ENCODE peak calls at places on chromosomes 6 and 20, in four cellular contexts. One of them, this sample, is unnamed.

GRCh38 chr20:2139736-2140135 is 38.1 kb downstream of the STK35 start:
- DNase-seq in K562: no peak
- DNase-seq in HEK293T: no peak
- DNase-seq in GM12878: no peak
- DNase-seq in this sample: no peak

GRCh38 chr6:47392251-47392650 is 82.5 kb upstream of the TNFRSF21 start:
- DNase-seq in GM12878: no peak
- DNase-seq in K562: no peak
- DNase-seq in HEK293T: no peak
- DNase-seq in this sample: no peak

GRCh38 chr6:72702421-72702820 is 80.6 kb downstream of the KCNQ5 start:
- DNase-seq in HEK293T: no peak
- DNase-seq in K562: no peak
- DNase-seq in GM12878: no peak
- DNase-seq in this sample: no peak

GRCh38 chr6:145836767-145837166 is 22.2 kb upstream of the FBXO30 start:
- DNase-seq in GM12878: no peak
- DNase-seq in HEK293T: no peak
- DNase-seq in K562: no peak
- DNase-seq in this sample: no peak

GRCh38 chr20:44017905-44018683 is 103.4 kb downstream of the TOX2 start:
- DNase-seq in K562: no peak
- DNase-seq in HEK293T: peak
- DNase-seq in GM12878: no peak
- DNase-seq in this sample: no peak

GRCh38 chr6:167401525-167402194 is 76.8 kb downstream of the TTLL2 start:
- DNase-seq in GM12878: no peak
- DNase-seq in K562: no peak
- DNase-seq in HEK293T: no peak
- DNase-seq in this sample: no peak

GRCh38 chr6:137878810-137879285 is 11.8 kb downstream of the TNFAIP3 start:
- DNase-seq in K562: no peak
- DNase-seq in GM12878: no peak
- DNase-seq in HEK293T: no peak
- DNase-seq in this sample: no peak

GRCh38 chr6:137043710-137044365 is 927 bp downstream of the IL20RA start:
- DNase-seq in HEK293T: no peak
- DNase-seq in GM12878: no peak
- DNase-seq in K562: no peak
- DNase-seq in this sample: no peak

GRCh38 chr6:125507987-125508655 is 206.4 kb upstream of the HDDC2 start:
- DNase-seq in HEK293T: no peak
- DNase-seq in K562: no peak
- DNase-seq in GM12878: no peak
- DNase-seq in this sample: peak

GRCh38 chr6:138257638-138258040 is 39.3 kb upstream of the PBOV1 start:
- DNase-seq in HEK293T: no peak
- DNase-seq in GM12878: no peak
- DNase-seq in K562: no peak
- DNase-seq in this sample: peak

GRCh38 chr6:135506270-135506997 is 8.9 kb upstream of the AHI1 start:
- DNase-seq in K562: peak
- DNase-seq in GM12878: no peak
- DNase-seq in HEK293T: peak
- DNase-seq in this sample: peak

GRCh38 chr20:31496761-31497295 is 17.4 kb upstream of the HM13 start:
- DNase-seq in HEK293T: no peak
- DNase-seq in K562: no peak
- DNase-seq in GM12878: no peak
- DNase-seq in this sample: no peak
- TF ChIP-seq TARDBP in HEK293T: no peak
- TF ChIP-seq TARDBP in K562: no peak
- TF ChIP-seq TARDBP in GM12878: no peak
- TF ChIP-seq TARDBP in this sample: no peak

DNA sequence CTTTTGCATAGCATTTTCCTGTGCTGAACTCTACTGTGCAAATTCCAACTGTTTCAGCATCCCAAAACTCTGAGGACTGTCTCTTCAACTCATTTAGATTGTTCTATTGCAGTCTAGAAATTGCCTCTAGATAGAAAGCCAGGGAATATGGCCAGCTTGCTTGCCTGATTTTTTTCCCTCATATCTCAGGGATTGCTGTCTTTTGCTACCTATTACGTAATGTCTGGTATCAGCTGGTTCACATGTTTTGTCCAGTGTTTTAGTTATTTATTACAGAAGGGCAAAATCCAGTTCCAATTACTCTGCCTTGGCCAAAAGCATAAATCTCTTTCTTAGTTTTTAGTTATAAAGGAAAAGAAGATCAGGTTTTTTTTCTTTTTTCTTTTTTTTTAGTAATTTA is 113.6 kb downstream of the AFG1L start:
- DNase-seq in K562: no peak
- DNase-seq in HEK293T: no peak
- DNase-seq in GM12878: no peak
- DNase-seq in this sample: peak
- TF ChIP-seq TARDBP in K562: no peak
- TF ChIP-seq TARDBP in HEK293T: no peak
- TF ChIP-seq TARDBP in GM12878: no peak
- TF ChIP-seq TARDBP in this sample: no peak

GRCh38 chr20:41456341-41456740 is 89.7 kb upstream of the EMILIN3 start:
- DNase-seq in GM12878: no peak
- DNase-seq in K562: no peak
- DNase-seq in HEK293T: no peak
- DNase-seq in this sample: no peak
- TF ChIP-seq TARDBP in GM12878: no peak
- TF ChIP-seq TARDBP in K562: no peak
- TF ChIP-seq TARDBP in HEK293T: no peak
- TF ChIP-seq TARDBP in this sample: no peak

GRCh38 chr6:151276112-151276745 is 36.5 kb downstream of the AKAP12 start:
- DNase-seq in HEK293T: no peak
- DNase-seq in K562: no peak
- DNase-seq in GM12878: no peak
- DNase-seq in this sample: no peak
- TF ChIP-seq TARDBP in HEK293T: no peak
- TF ChIP-seq TARDBP in K562: no peak
- TF ChIP-seq TARDBP in GM12878: no peak
- TF ChIP-seq TARDBP in this sample: no peak

DNA sequence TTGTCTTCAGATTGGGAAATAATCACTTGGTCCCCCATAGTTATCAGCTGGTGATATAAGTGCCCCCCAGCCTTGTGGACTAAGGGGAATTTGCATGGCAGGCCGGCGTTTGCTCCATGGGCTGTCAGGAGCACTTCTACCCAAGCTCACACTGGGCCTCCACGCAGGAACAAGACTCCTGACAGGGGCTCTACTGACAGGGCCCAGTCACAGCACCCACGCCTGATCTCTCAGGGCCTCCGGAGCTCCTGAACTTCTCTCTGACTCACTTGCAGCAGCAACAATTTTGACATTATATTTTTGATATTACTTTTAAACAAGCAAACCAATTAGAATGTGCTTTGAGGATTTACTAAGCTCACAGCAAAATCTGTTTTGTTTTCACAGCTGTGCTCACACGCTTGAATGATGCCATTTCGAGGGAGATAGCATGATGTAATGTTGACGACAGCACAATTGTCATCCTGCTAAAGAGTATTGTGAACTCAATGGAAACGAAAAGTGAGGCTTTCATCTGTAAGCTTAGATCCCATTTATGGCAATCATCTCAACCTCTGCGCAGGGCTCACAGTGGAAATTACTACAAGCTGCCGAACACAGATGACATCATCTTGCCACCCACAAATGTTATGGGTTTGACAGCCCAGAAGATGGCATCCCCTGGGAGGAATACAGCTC is 28.7 kb upstream of the TXNDC5 start:
- DNase-seq in K562: no peak
- DNase-seq in HEK293T: no peak
- DNase-seq in GM12878: no peak
- DNase-seq in this sample: no peak
- TF ChIP-seq TARDBP in K562: no peak
- TF ChIP-seq TARDBP in HEK293T: no peak
- TF ChIP-seq TARDBP in GM12878: no peak
- TF ChIP-seq TARDBP in this sample: no peak

This sample was measured in HepG2.